ENCODE peak calls at places on chromosomes 1 and 21, in nine cellular contexts. One of them, this sample, is unnamed.

GRCh38 chr1:78054559-78054958 is 8.8 kb downstream of the GIPC2 start:
- DNase-seq in nephron progenitor cell: no peak
- DNase-seq in occipital lobe: no peak
- DNase-seq in HT1080: no peak
- DNase-seq in GDM1: no peak
- DNase-seq in substantia nigra: no peak
- DNase-seq in COR-L47: no peak
- DNase-seq in LNCaP clone FGC: no peak
- DNase-seq in SHP77: no peak
- DNase-seq in this sample: no peak

GRCh38 chr1:6359568-6360496 is 33.7 kb downstream of the ACOT7 start:
- DNase-seq in GDM1: no peak
- DNase-seq in HT1080: peak
- DNase-seq in LNCaP clone FGC: no peak
- DNase-seq in nephron progenitor cell: peak
- DNase-seq in occipital lobe: no peak
- DNase-seq in COR-L47: no peak
- DNase-seq in SHP77: no peak
- DNase-seq in substantia nigra: no peak
- DNase-seq in this sample: no peak

GRCh38 chr1:115063238-115063901 is 25.9 kb downstream of the TSPAN2 start:
- DNase-seq in nephron progenitor cell: no peak
- DNase-seq in occipital lobe: no peak
- DNase-seq in SHP77: no peak
- DNase-seq in COR-L47: no peak
- DNase-seq in GDM1: no peak
- DNase-seq in substantia nigra: no peak
- DNase-seq in LNCaP clone FGC: no peak
- DNase-seq in HT1080: peak
- DNase-seq in this sample: no peak

GRCh38 chr1:230195199-230195598 is 128.2 kb downstream of the GALNT2 start:
- DNase-seq in LNCaP clone FGC: no peak
- DNase-seq in occipital lobe: no peak
- DNase-seq in nephron progenitor cell: no peak
- DNase-seq in GDM1: no peak
- DNase-seq in substantia nigra: no peak
- DNase-seq in HT1080: no peak
- DNase-seq in SHP77: no peak
- DNase-seq in COR-L47: no peak
- DNase-seq in this sample: no peak

GRCh38 chr21:45074818-45075605 is 632 bp downstream of the ADARB1 start:
- DNase-seq in SHP77: no peak
- DNase-seq in LNCaP clone FGC: no peak
- DNase-seq in COR-L47: no peak
- DNase-seq in nephron progenitor cell: peak
- DNase-seq in substantia nigra: no peak
- DNase-seq in occipital lobe: no peak
- DNase-seq in HT1080: no peak
- DNase-seq in GDM1: no peak
- DNase-seq in this sample: no peak

GRCh38 chr1:179808503-179808902 is 65.4 kb downstream of the FAM163A start:
- DNase-seq in GDM1: no peak
- DNase-seq in LNCaP clone FGC: no peak
- DNase-seq in occipital lobe: no peak
- DNase-seq in HT1080: no peak
- DNase-seq in COR-L47: no peak
- DNase-seq in substantia nigra: no peak
- DNase-seq in nephron progenitor cell: no peak
- DNase-seq in SHP77: no peak
- DNase-seq in this sample: no peak

GRCh38 chr1:26110731-26111529 is 694 bp upstream of the PDIK1L start:
- DNase-seq in SHP77: peak
- DNase-seq in nephron progenitor cell: peak
- DNase-seq in substantia nigra: peak
- DNase-seq in LNCaP clone FGC: no peak
- DNase-seq in HT1080: peak
- DNase-seq in COR-L47: peak
- DNase-seq in occipital lobe: peak
- DNase-seq in GDM1: peak
- DNase-seq in this sample: peak

GRCh38 chr1:113217447-113218208 is 144.6 kb downstream of the LRIG2 start:
- DNase-seq in HT1080: no peak
- DNase-seq in occipital lobe: no peak
- DNase-seq in LNCaP clone FGC: no peak
- DNase-seq in nephron progenitor cell: no peak
- DNase-seq in substantia nigra: no peak
- DNase-seq in COR-L47: no peak
- DNase-seq in GDM1: no peak
- DNase-seq in SHP77: no peak
- DNase-seq in this sample: no peak

GRCh38 chr21:25361765-25362164 is 245.5 kb downstream of the MRPL39 start:
- DNase-seq in substantia nigra: no peak
- DNase-seq in occipital lobe: no peak
- DNase-seq in HT1080: no peak
- DNase-seq in nephron progenitor cell: no peak
- DNase-seq in COR-L47: no peak
- DNase-seq in SHP77: no peak
- DNase-seq in LNCaP clone FGC: no peak
- DNase-seq in GDM1: no peak
- DNase-seq in this sample: no peak

GRCh38 chr1:86296305-86297205 is 99.6 kb downstream of the ODF2L start:
- DNase-seq in LNCaP clone FGC: no peak
- DNase-seq in nephron progenitor cell: no peak
- DNase-seq in HT1080: no peak
- DNase-seq in COR-L47: no peak
- DNase-seq in GDM1: no peak
- DNase-seq in SHP77: no peak
- DNase-seq in occipital lobe: no peak
- DNase-seq in substantia nigra: no peak
- DNase-seq in this sample: no peak

This sample was measured in midbrain.